ENCODE peak calls at places on chromosomes 6 and 20, in ten cellular contexts. One of them, this sample, is unnamed.

GRCh38 chr6:89369009-89369408 is 16.5 kb upstream of the UBE2J1 start:
- DNase-seq in ovary: peak
- DNase-seq in fibroblast of lung: peak
- DNase-seq in cardiac muscle cell: peak
- DNase-seq in endodermal cell: peak
- DNase-seq in A549: peak
- DNase-seq in CD8-positive, alpha-beta T cell: no peak
- DNase-seq in brain microvascular endothelial cell: peak
- DNase-seq in spleen: no peak
- DNase-seq in GM12864: no peak
- DNase-seq in this sample: peak

GRCh38 chr20:25390538-25391528 is at the start of gene ABHD12:
- DNase-seq in ovary: peak
- DNase-seq in fibroblast of lung: peak
- DNase-seq in cardiac muscle cell: peak
- DNase-seq in endodermal cell: peak
- DNase-seq in A549: peak
- DNase-seq in CD8-positive, alpha-beta T cell: peak
- DNase-seq in brain microvascular endothelial cell: peak
- DNase-seq in spleen: peak
- DNase-seq in GM12864: peak
- DNase-seq in this sample: peak

GRCh38 chr6:162706236-162706635 is 21.3 kb downstream of the PRKN start:
- DNase-seq in ovary: peak
- DNase-seq in fibroblast of lung: peak
- DNase-seq in cardiac muscle cell: peak
- DNase-seq in endodermal cell: no peak
- DNase-seq in A549: no peak
- DNase-seq in CD8-positive, alpha-beta T cell: no peak
- DNase-seq in brain microvascular endothelial cell: no peak
- DNase-seq in spleen: no peak
- DNase-seq in GM12864: no peak
- DNase-seq in this sample: peak

GRCh38 chr6:4964675-4965336 is 39.0 kb downstream of the RPP40 start:
- DNase-seq in ovary: no peak
- DNase-seq in fibroblast of lung: no peak
- DNase-seq in cardiac muscle cell: no peak
- DNase-seq in endodermal cell: no peak
- DNase-seq in A549: no peak
- DNase-seq in CD8-positive, alpha-beta T cell: no peak
- DNase-seq in brain microvascular endothelial cell: no peak
- DNase-seq in spleen: no peak
- DNase-seq in GM12864: no peak
- DNase-seq in this sample: no peak

GRCh38 chr20:34791289-34792020 is 34.0 kb downstream of the NCOA6 start:
- DNase-seq in ovary: no peak
- DNase-seq in fibroblast of lung: peak
- DNase-seq in cardiac muscle cell: peak
- DNase-seq in endodermal cell: no peak
- DNase-seq in A549: no peak
- DNase-seq in CD8-positive, alpha-beta T cell: no peak
- DNase-seq in brain microvascular endothelial cell: no peak
- DNase-seq in spleen: no peak
- DNase-seq in GM12864: no peak
- DNase-seq in this sample: peak

GRCh38 chr6:31896856-31897611 is 464 bp downstream of the EHMT2 start:
- DNase-seq in ovary: peak
- DNase-seq in fibroblast of lung: no peak
- DNase-seq in cardiac muscle cell: no peak
- DNase-seq in endodermal cell: no peak
- DNase-seq in A549: no peak
- DNase-seq in CD8-positive, alpha-beta T cell: no peak
- DNase-seq in brain microvascular endothelial cell: no peak
- DNase-seq in spleen: no peak
- DNase-seq in GM12864: no peak
- DNase-seq in this sample: no peak

GRCh38 chr20:36063916-36064660 is 90.5 kb upstream of the EPB41L1 start:
- DNase-seq in ovary: no peak
- DNase-seq in fibroblast of lung: no peak
- DNase-seq in cardiac muscle cell: no peak
- DNase-seq in endodermal cell: no peak
- DNase-seq in A549: no peak
- DNase-seq in CD8-positive, alpha-beta T cell: no peak
- DNase-seq in brain microvascular endothelial cell: no peak
- DNase-seq in spleen: no peak
- DNase-seq in GM12864: no peak
- DNase-seq in this sample: no peak

GRCh38 chr6:32792901-32793400 is 23.9 kb downstream of the HLA-DOB start:
- DNase-seq in ovary: no peak
- DNase-seq in fibroblast of lung: no peak
- DNase-seq in cardiac muscle cell: no peak
- DNase-seq in endodermal cell: peak
- DNase-seq in A549: no peak
- DNase-seq in CD8-positive, alpha-beta T cell: no peak
- DNase-seq in brain microvascular endothelial cell: no peak
- DNase-seq in spleen: no peak
- DNase-seq in GM12864: no peak
- DNase-seq in this sample: no peak

GRCh38 chr6:30646450-30647038 is 389 bp upstream of the C6orf136 start:
- DNase-seq in ovary: peak
- DNase-seq in fibroblast of lung: no peak
- DNase-seq in cardiac muscle cell: no peak
- DNase-seq in endodermal cell: peak
- DNase-seq in A549: no peak
- DNase-seq in CD8-positive, alpha-beta T cell: peak
- DNase-seq in brain microvascular endothelial cell: peak
- DNase-seq in spleen: peak
- DNase-seq in GM12864: no peak
- DNase-seq in this sample: peak

GRCh38 chr6:119333707-119334295 is 15.8 kb downstream of the MAN1A1 start:
- DNase-seq in ovary: no peak
- DNase-seq in fibroblast of lung: no peak
- DNase-seq in cardiac muscle cell: no peak
- DNase-seq in endodermal cell: no peak
- DNase-seq in A549: peak
- DNase-seq in CD8-positive, alpha-beta T cell: no peak
- DNase-seq in brain microvascular endothelial cell: no peak
- DNase-seq in spleen: no peak
- DNase-seq in GM12864: no peak
- DNase-seq in this sample: no peak

GRCh38 chr6:52326540-52327364 is 35.2 kb upstream of the PAQR8 start:
- DNase-seq in ovary: no peak
- DNase-seq in fibroblast of lung: no peak
- DNase-seq in cardiac muscle cell: no peak
- DNase-seq in endodermal cell: no peak
- DNase-seq in A549: no peak
- DNase-seq in CD8-positive, alpha-beta T cell: no peak
- DNase-seq in brain microvascular endothelial cell: no peak
- DNase-seq in spleen: no peak
- DNase-seq in GM12864: no peak
- DNase-seq in this sample: no peak

GRCh38 chr6:82353848-82354247 is 9.8 kb upstream of the TPBG start:
- DNase-seq in ovary: no peak
- DNase-seq in fibroblast of lung: no peak
- DNase-seq in cardiac muscle cell: no peak
- DNase-seq in endodermal cell: no peak
- DNase-seq in A549: no peak
- DNase-seq in CD8-positive, alpha-beta T cell: no peak
- DNase-seq in brain microvascular endothelial cell: no peak
- DNase-seq in spleen: no peak
- DNase-seq in GM12864: no peak
- DNase-seq in this sample: peak
- H3K4me3 ChIP-seq in ovary: no peak
- H3K4me3 ChIP-seq in fibroblast of lung: no peak
- H3K4me3 ChIP-seq in cardiac muscle cell: no peak
- H3K4me3 ChIP-seq in endodermal cell: no peak
- H3K4me3 ChIP-seq in A549: no peak
- H3K4me3 ChIP-seq in CD8-positive, alpha-beta T cell: no peak
- H3K4me3 ChIP-seq in brain microvascular endothelial cell: no peak
- H3K4me3 ChIP-seq in spleen: no peak
- H3K4me3 ChIP-seq in GM12864: no peak
- H3K4me3 ChIP-seq in this sample: no peak

DNA sequence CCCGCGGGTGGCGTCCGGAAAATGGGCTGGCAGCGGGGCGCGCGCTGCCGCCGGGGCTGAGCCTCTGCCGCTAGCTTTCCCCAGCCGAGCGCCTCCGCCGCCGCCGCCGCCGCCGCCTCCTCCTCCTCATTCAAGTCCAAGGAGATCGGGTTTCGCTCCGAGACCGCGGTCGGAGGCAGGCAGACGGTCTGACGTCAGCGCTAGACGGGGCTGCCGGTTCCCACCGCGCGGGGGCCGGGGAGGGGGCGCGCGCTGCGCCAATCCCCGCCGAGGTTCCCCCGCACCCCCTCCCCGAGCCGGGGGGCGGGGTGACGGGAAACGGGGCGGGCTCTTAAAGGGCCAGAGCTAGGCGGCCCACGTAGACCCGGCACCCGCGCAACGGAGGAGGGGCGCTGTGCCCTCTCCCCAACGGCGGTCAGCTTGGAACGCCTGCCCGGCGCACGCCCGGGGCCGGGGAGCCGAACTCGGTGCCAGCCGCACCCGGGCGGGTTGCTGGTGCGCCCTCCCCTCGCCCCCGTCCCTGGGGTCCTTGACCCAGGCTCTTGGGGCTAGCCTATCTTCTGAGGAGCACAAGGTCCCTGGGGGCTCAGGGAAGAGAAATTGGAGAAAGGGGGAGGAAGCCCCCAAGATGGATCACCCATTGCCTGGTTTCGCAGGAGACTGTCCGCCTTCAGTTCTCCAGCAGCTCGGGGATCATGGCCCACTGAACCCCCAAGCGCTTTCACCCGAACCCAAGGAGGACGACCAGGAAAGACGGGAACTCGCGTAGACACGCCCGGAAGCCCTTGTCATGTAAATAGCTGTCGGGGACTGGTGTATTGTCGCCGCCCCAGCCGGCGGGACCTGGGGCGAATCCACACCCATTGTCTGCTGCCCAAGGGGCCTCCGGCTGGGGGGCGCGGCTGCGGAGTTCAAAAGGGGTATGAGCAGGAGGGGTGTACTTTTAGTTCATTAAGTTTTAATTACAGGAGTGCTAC is at the start of gene PMEPA1:
- DNase-seq in ovary: peak
- DNase-seq in fibroblast of lung: peak
- DNase-seq in cardiac muscle cell: peak
- DNase-seq in endodermal cell: peak
- DNase-seq in A549: peak
- DNase-seq in CD8-positive, alpha-beta T cell: peak
- DNase-seq in brain microvascular endothelial cell: peak
- DNase-seq in spleen: peak
- DNase-seq in GM12864: no peak
- DNase-seq in this sample: peak
- TF ChIP-seq CTCF in ovary: no peak
- TF ChIP-seq CTCF in fibroblast of lung: no peak
- TF ChIP-seq CTCF in cardiac muscle cell: no peak
- TF ChIP-seq CTCF in endodermal cell: no peak
- TF ChIP-seq CTCF in A549: no peak
- TF ChIP-seq CTCF in CD8-positive, alpha-beta T cell: no peak
- TF ChIP-seq CTCF in brain microvascular endothelial cell: no peak
- TF ChIP-seq CTCF in spleen: peak
- TF ChIP-seq CTCF in GM12864: no peak
- TF ChIP-seq CTCF in this sample: no peak

GRCh38 chr6:111540971-111541719 is 58.1 kb upstream of the REV3L start:
- DNase-seq in ovary: no peak
- DNase-seq in fibroblast of lung: peak
- DNase-seq in cardiac muscle cell: peak
- DNase-seq in endodermal cell: no peak
- DNase-seq in A549: no peak
- DNase-seq in CD8-positive, alpha-beta T cell: no peak
- DNase-seq in brain microvascular endothelial cell: no peak
- DNase-seq in spleen: no peak
- DNase-seq in GM12864: no peak
- DNase-seq in this sample: peak
- H3K4me3 ChIP-seq in ovary: no peak
- H3K4me3 ChIP-seq in fibroblast of lung: no peak
- H3K4me3 ChIP-seq in cardiac muscle cell: no peak
- H3K4me3 ChIP-seq in endodermal cell: no peak
- H3K4me3 ChIP-seq in A549: no peak
- H3K4me3 ChIP-seq in CD8-positive, alpha-beta T cell: no peak
- H3K4me3 ChIP-seq in brain microvascular endothelial cell: no peak
- H3K4me3 ChIP-seq in spleen: no peak
- H3K4me3 ChIP-seq in GM12864: no peak
- H3K4me3 ChIP-seq in this sample: no peak

GRCh38 chr6:44003345-44004061 is 123.7 kb downstream of the MRPL14 start:
- DNase-seq in ovary: no peak
- DNase-seq in fibroblast of lung: no peak
- DNase-seq in cardiac muscle cell: no peak
- DNase-seq in endodermal cell: peak
- DNase-seq in A549: no peak
- DNase-seq in CD8-positive, alpha-beta T cell: no peak
- DNase-seq in brain microvascular endothelial cell: no peak
- DNase-seq in spleen: peak
- DNase-seq in GM12864: no peak
- DNase-seq in this sample: no peak
- TF ChIP-seq CTCF in ovary: no peak
- TF ChIP-seq CTCF in fibroblast of lung: no peak
- TF ChIP-seq CTCF in cardiac muscle cell: no peak
- TF ChIP-seq CTCF in endodermal cell: peak
- TF ChIP-seq CTCF in A549: no peak
- TF ChIP-seq CTCF in CD8-positive, alpha-beta T cell: no peak
- TF ChIP-seq CTCF in brain microvascular endothelial cell: no peak
- TF ChIP-seq CTCF in spleen: no peak
- TF ChIP-seq CTCF in GM12864: peak
- TF ChIP-seq CTCF in this sample: no peak

DNA sequence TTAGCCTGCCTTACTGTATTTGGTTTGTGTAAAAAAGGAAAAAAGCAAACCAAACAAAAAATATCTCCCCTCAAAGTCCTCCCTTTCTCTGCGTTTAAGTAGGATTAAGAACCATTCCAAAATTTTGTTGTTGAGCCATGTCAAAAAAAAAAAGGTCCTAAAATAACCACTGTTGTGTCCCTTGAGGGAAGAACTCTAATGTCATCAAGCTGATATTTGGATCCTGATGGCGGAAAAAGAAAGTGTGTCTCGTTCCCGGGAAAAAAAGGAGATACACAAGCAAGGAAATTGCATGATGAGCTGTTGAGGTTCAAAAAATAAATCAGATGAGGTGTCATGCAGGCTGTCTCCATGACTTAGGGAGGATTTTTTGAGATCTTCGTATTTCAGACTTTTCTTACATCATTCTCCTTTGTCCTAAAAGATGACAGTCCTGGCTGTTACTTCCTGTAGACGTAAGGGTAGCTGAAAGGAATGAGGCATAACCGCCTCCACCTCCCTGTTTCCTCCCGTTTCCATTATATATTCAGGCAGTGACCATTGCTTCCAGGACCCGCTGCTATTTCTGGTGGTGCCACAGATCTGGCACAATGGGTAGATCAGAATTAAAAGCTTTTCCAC is 117.4 kb upstream of the TNFAIP3 start:
- DNase-seq in ovary: no peak
- DNase-seq in fibroblast of lung: peak
- DNase-seq in cardiac muscle cell: peak
- DNase-seq in endodermal cell: no peak
- DNase-seq in A549: no peak
- DNase-seq in CD8-positive, alpha-beta T cell: no peak
- DNase-seq in brain microvascular endothelial cell: no peak
- DNase-seq in spleen: no peak
- DNase-seq in GM12864: no peak
- DNase-seq in this sample: peak
- H3K4me3 ChIP-seq in ovary: no peak
- H3K4me3 ChIP-seq in fibroblast of lung: no peak
- H3K4me3 ChIP-seq in cardiac muscle cell: no peak
- H3K4me3 ChIP-seq in endodermal cell: no peak
- H3K4me3 ChIP-seq in A549: no peak
- H3K4me3 ChIP-seq in CD8-positive, alpha-beta T cell: no peak
- H3K4me3 ChIP-seq in brain microvascular endothelial cell: no peak
- H3K4me3 ChIP-seq in spleen: no peak
- H3K4me3 ChIP-seq in GM12864: no peak
- H3K4me3 ChIP-seq in this sample: no peak

GRCh38 chr6:54856137-54856536 is 9.6 kb downstream of the FAM83B start:
- DNase-seq in ovary: no peak
- DNase-seq in fibroblast of lung: no peak
- DNase-seq in cardiac muscle cell: no peak
- DNase-seq in endodermal cell: no peak
- DNase-seq in A549: no peak
- DNase-seq in CD8-positive, alpha-beta T cell: no peak
- DNase-seq in brain microvascular endothelial cell: no peak
- DNase-seq in spleen: no peak
- DNase-seq in GM12864: no peak
- DNase-seq in this sample: no peak
- TF ChIP-seq CTCF in ovary: no peak
- TF ChIP-seq CTCF in fibroblast of lung: no peak
- TF ChIP-seq CTCF in cardiac muscle cell: no peak
- TF ChIP-seq CTCF in endodermal cell: no peak
- TF ChIP-seq CTCF in A549: no peak
- TF ChIP-seq CTCF in CD8-positive, alpha-beta T cell: no peak
- TF ChIP-seq CTCF in brain microvascular endothelial cell: no peak
- TF ChIP-seq CTCF in spleen: no peak
- TF ChIP-seq CTCF in GM12864: no peak
- TF ChIP-seq CTCF in this sample: no peak

This sample was measured in cardiac fibroblast.